ENCODE peak calls at places on chromosomes 11 and 22, in five cellular contexts. One of them, this sample, is unnamed.

GRCh38 chr11:786235-787083 is 3.4 kb downstream of the CEND1 start:
- DNase-seq in K562: no peak
- DNase-seq in body of pancreas: no peak
- DNase-seq in right lobe of liver: no peak
- DNase-seq in GM12878: no peak
- DNase-seq in this sample: peak; percentile 70

GRCh38 chr22:48936391-48936790 is 891.3 kb downstream of the BRD1 start:
- DNase-seq in K562: no peak
- DNase-seq in body of pancreas: no peak
- DNase-seq in right lobe of liver: peak; percentile 21
- DNase-seq in GM12878: no peak
- DNase-seq in this sample: no peak

GRCh38 chr11:81658722-81659121 is 1074.9 kb downstream of the FAM181B start:
- DNase-seq in K562: no peak
- DNase-seq in body of pancreas: no peak
- DNase-seq in right lobe of liver: peak; percentile 42
- DNase-seq in GM12878: no peak
- DNase-seq in this sample: peak; percentile 59

GRCh38 chr11:101509911-101510310 is 73.9 kb downstream of the TRPC6 start:
- DNase-seq in K562: no peak
- DNase-seq in body of pancreas: no peak
- DNase-seq in right lobe of liver: no peak
- DNase-seq in GM12878: no peak
- DNase-seq in this sample: no peak

GRCh38 chr22:27975381-27976013 is 56.4 kb upstream of the PITPNB start:
- DNase-seq in K562: no peak
- DNase-seq in body of pancreas: no peak
- DNase-seq in right lobe of liver: no peak
- DNase-seq in GM12878: no peak
- DNase-seq in this sample: no peak

GRCh38 chr11:114059984-114060401 is 482 bp downstream of the ZBTB16 start:
- DNase-seq in K562: peak; percentile 38
- DNase-seq in body of pancreas: peak; percentile 56
- DNase-seq in right lobe of liver: no peak
- DNase-seq in GM12878: no peak
- DNase-seq in this sample: peak; percentile 85

GRCh38 chr11:132032555-132032954 is 662.1 kb downstream of the NTM start:
- DNase-seq in K562: no peak
- DNase-seq in body of pancreas: no peak
- DNase-seq in right lobe of liver: no peak
- DNase-seq in GM12878: no peak
- DNase-seq in this sample: no peak

GRCh38 chr11:697028-697491 is 1.4 kb downstream of the TMEM80 start:
- DNase-seq in K562: no peak
- DNase-seq in body of pancreas: no peak
- DNase-seq in right lobe of liver: no peak
- DNase-seq in GM12878: peak; percentile 56
- DNase-seq in this sample: peak; percentile 35

GRCh38 chr11:102469196-102469821 is 16.7 kb upstream of the TMEM123 start:
- DNase-seq in K562: no peak
- DNase-seq in body of pancreas: no peak
- DNase-seq in right lobe of liver: no peak
- DNase-seq in GM12878: no peak
- DNase-seq in this sample: no peak

GRCh38 chr11:102730036-102730815 is 5.5 kb upstream of the MMP8 start:
- DNase-seq in K562: no peak
- DNase-seq in body of pancreas: no peak
- DNase-seq in right lobe of liver: no peak
- DNase-seq in GM12878: no peak
- DNase-seq in this sample: no peak

GRCh38 chr22:22085702-22086500 is 103.3 kb upstream of the TOP3B start:
- DNase-seq in K562: peak; percentile 68
- DNase-seq in body of pancreas: no peak
- DNase-seq in right lobe of liver: no peak
- DNase-seq in GM12878: no peak
- DNase-seq in this sample: peak; percentile 19

GRCh38 chr11:70398834-70399680 is 728 bp downstream of the CTTN start:
- DNase-seq in K562: peak; percentile 44
- DNase-seq in body of pancreas: peak; percentile 28
- DNase-seq in right lobe of liver: peak; percentile 52
- DNase-seq in GM12878: no peak
- DNase-seq in this sample: peak; percentile 84

GRCh38 chr11:95149659-95150294 is 60.1 kb downstream of the ENDOD1 start:
- DNase-seq in K562: no peak
- DNase-seq in body of pancreas: peak; percentile 47
- DNase-seq in right lobe of liver: no peak
- DNase-seq in GM12878: no peak
- DNase-seq in this sample: no peak

GRCh38 chr11:69479591-69480271 is 1.7 kb upstream of the LINC01488 start:
- DNase-seq in K562: no peak
- DNase-seq in body of pancreas: no peak
- DNase-seq in right lobe of liver: peak; percentile 72
- DNase-seq in GM12878: no peak
- DNase-seq in this sample: no peak

GRCh38 chr11:122022646-122023045 is 93.4 kb downstream of the BLID start:
- DNase-seq in K562: no peak
- DNase-seq in body of pancreas: no peak
- DNase-seq in right lobe of liver: no peak
- DNase-seq in GM12878: no peak
- DNase-seq in this sample: no peak

GRCh38 chr11:122271167-122271566 is 155.2 kb upstream of the BLID start:
- DNase-seq in K562: no peak
- DNase-seq in body of pancreas: peak; percentile 81
- DNase-seq in right lobe of liver: no peak
- DNase-seq in GM12878: no peak
- DNase-seq in this sample: no peak

GRCh38 chr22:20552450-20552894 is 45.1 kb downstream of the MED15 start:
- DNase-seq in K562: no peak
- DNase-seq in body of pancreas: peak; percentile 56
- DNase-seq in right lobe of liver: no peak
- DNase-seq in GM12878: no peak
- DNase-seq in this sample: no peak

GRCh38 chr22:47372111-47372581 is 609.7 kb downstream of the TBC1D22A start:
- DNase-seq in K562: no peak
- DNase-seq in body of pancreas: peak; percentile 2
- DNase-seq in right lobe of liver: peak; percentile 27
- DNase-seq in GM12878: no peak
- DNase-seq in this sample: no peak

GRCh38 chr11:76288166-76288978 is 82.1 kb upstream of the WNT11 start:
- DNase-seq in K562: no peak
- DNase-seq in body of pancreas: no peak
- DNase-seq in right lobe of liver: no peak
- DNase-seq in GM12878: no peak
- DNase-seq in this sample: peak; percentile 40

GRCh38 chr22:50016988-50017700 is 4.6 kb upstream of the IL17REL start:
- DNase-seq in K562: no peak
- DNase-seq in body of pancreas: no peak
- DNase-seq in right lobe of liver: no peak
- DNase-seq in GM12878: peak; percentile 66
- DNase-seq in this sample: no peak
- TF ChIP-seq POLR2A in K562: no peak
- TF ChIP-seq POLR2A in body of pancreas: no peak
- TF ChIP-seq POLR2A in right lobe of liver: no peak
- TF ChIP-seq POLR2A in GM12878: peak; percentile 47
- TF ChIP-seq POLR2A in this sample: no peak

DNA sequence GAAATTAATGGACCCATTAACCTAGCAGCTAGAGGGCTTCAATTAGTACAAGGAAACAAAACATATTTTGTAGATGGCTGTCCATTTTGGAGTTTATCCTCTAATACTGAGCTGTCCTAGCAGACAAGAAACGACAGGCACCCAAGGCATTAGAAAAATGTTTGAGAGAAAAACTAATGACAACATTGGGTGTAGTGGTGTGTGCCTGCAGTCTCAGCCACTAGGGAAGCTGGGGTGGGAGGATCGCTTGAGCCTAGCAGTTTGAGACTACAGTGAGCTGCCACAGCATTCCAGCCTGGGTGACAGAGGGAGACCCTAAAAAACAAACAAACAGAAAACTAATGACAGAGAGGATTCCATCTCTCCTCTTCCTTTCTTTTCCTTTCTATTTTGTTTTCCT is 1.5 kb downstream of the A4GALT start:
- DNase-seq in K562: no peak
- DNase-seq in body of pancreas: no peak
- DNase-seq in right lobe of liver: no peak
- DNase-seq in GM12878: no peak
- DNase-seq in this sample: no peak
- H3K4me3 ChIP-seq in K562: no peak overlapping the region
- H3K4me3 ChIP-seq in body of pancreas: no peak overlapping the region
- H3K4me3 ChIP-seq in right lobe of liver: no peak overlapping the region
- H3K4me3 ChIP-seq in GM12878: peak overlapping the region; percentile 76
- H3K4me3 ChIP-seq in this sample: no peak overlapping the region

GRCh38 chr11:65865550-65866172 is 5.4 kb downstream of the MUS81 start:
- DNase-seq in K562: no peak
- DNase-seq in body of pancreas: peak; percentile 10
- DNase-seq in right lobe of liver: no peak
- DNase-seq in GM12878: no peak
- DNase-seq in this sample: no peak
- TF ChIP-seq POLR2A in K562: no peak
- TF ChIP-seq POLR2A in body of pancreas: no peak
- TF ChIP-seq POLR2A in right lobe of liver: no peak
- TF ChIP-seq POLR2A in GM12878: peak; percentile 14
- TF ChIP-seq POLR2A in this sample: no peak

DNA sequence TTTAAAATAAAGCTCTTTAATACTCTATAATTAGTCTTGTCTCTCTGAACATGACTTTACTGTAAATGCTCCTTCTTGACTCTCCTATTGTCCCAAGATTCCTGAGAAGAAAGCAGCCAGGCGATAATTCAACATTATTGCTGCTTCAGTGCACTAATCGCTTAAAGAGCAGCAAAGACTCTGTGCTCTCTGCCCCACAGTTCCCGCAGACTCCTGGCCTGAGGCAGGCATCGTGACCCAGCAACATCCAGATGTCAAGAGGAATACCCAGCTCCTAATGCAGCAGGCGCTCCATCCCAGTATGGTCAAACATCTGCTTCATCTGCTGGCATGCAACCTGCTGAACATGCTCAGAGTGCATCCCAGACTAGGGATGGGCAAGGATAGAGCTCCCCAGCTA is 270.1 kb downstream of the SOX6 start:
- DNase-seq in K562: no peak
- DNase-seq in body of pancreas: no peak
- DNase-seq in right lobe of liver: no peak
- DNase-seq in GM12878: no peak
- DNase-seq in this sample: no peak
- H3K4me3 ChIP-seq in K562: no peak overlapping the region
- H3K4me3 ChIP-seq in body of pancreas: no peak overlapping the region
- H3K4me3 ChIP-seq in right lobe of liver: no peak overlapping the region
- H3K4me3 ChIP-seq in GM12878: no peak overlapping the region
- H3K4me3 ChIP-seq in this sample: no peak overlapping the region

DNA sequence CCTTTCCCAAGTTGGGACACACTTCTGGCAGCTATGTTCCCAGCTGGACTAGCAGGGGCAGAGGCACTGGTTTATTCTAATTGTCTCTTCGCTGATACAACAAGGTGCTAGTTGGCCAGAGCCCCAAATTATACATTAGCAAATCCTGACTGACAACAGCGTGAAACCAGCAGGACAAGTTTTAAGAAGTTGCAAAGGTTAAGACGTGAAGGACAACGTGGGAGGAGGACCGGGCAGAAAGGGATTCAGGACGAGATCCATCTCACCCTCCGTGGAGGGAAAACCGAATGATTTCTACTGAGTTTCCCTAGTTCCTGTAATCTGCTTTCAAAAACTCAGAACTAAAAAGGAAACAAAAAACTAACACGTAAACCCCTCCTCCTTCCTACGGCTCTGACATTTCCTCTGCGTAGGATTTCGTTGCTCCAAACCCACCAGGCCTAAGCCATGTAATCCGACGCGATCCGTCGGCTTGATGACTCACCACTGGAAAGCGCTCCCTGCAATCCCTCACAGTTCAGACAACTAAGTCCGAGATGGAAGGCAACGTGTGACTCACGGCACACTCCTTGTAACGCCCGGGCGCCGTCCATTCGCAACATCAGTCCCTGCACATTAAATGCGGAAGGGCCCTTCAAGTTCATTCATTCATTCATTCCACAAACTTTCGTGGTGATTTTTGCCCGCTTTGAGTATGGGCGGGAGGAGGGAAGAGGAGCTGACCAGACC is 703 bp downstream of the POGLUT3 start:
- DNase-seq in K562: peak; percentile 97
- DNase-seq in body of pancreas: peak; percentile 83
- DNase-seq in right lobe of liver: peak; percentile 78
- DNase-seq in GM12878: peak; percentile 60
- DNase-seq in this sample: peak; percentile 97
- TF ChIP-seq POLR2A in K562: peak; percentile 95
- TF ChIP-seq POLR2A in body of pancreas: peak; percentile 53
- TF ChIP-seq POLR2A in right lobe of liver: peak; percentile 82
- TF ChIP-seq POLR2A in GM12878: peak; percentile 83
- TF ChIP-seq POLR2A in this sample: peak; percentile 80

GRCh38 chr11:43556892-43557291 is 123.6 kb upstream of the HSD17B12 start:
- DNase-seq in K562: no peak
- DNase-seq in body of pancreas: no peak
- DNase-seq in right lobe of liver: no peak
- DNase-seq in GM12878: no peak
- DNase-seq in this sample: no peak
- H3K4me3 ChIP-seq in K562: no peak overlapping the region
- H3K4me3 ChIP-seq in body of pancreas: no peak overlapping the region
- H3K4me3 ChIP-seq in right lobe of liver: no peak overlapping the region
- H3K4me3 ChIP-seq in GM12878: no peak overlapping the region
- H3K4me3 ChIP-seq in this sample: no peak overlapping the region

This sample was measured in NB4.